ENCODE peak calls at places on chromosomes 2 and 18, in ten cellular contexts. F is tibial artery; K is AG20443; M is HTR-8/SVneo; A is stimulated activated naive CD8-positive, alpha-beta T cell treated with anti-CD3 and anti-CD28 coated beads, Interleukin-15, amount 100 ng/mL, for 72 hours; R is type B pancreatic cell; B is astrocyte of the cerebellum; Z is DMS153; C is chondrocyte; S is CD4-positive, alpha-beta T cell. I is an unnamed sample.

GRCh38 chr2:227366861-227367800 is 12.0 kb downstream of the TM4SF20 start:
- DNase-seq in R (no peak), A (no peak), K (peak), C (no peak), M (no peak), S (no peak), B (peak), Z (no peak), F (no peak), I (no peak)

GRCh38 chr2:181178823-181179412 is 198.5 kb downstream of the UBE2E3 start:
- DNase-seq in K (no peak), Z (no peak), B (no peak), S (peak), A (peak), F (no peak), R (no peak), M (no peak), C (no peak), I (no peak)

GRCh38 chr2:234247453-234248180 is 197.1 kb downstream of the SPP2 start:
- DNase-seq in F (no peak), K (no peak), R (no peak), Z (no peak), M (no peak), B (no peak), A (no peak), S (no peak), C (no peak), I (no peak)

GRCh38 chr18:56083097-56083865 is 495.3 kb upstream of the TCF4 start:
- DNase-seq in F (no peak), K (no peak), R (no peak), M (no peak), A (no peak), B (peak), Z (no peak), S (no peak), C (no peak), I (no peak)

GRCh38 chr2:237998530-237998929 is 31.7 kb downstream of the UBE2F start:
- DNase-seq in A (peak), C (no peak), Z (no peak), B (no peak), R (no peak), K (no peak), S (no peak), M (no peak), F (no peak), I (no peak)

GRCh38 chr2:96970248-96970875 is 16.0 kb downstream of the FAM178B start:
- DNase-seq in S (no peak), F (no peak), K (no peak), B (no peak), A (no peak), C (no peak), M (no peak), R (no peak), Z (no peak), I (no peak)

GRCh38 chr18:21910906-21911305 is 170.3 kb downstream of the MIB1 start:
- DNase-seq in R (no peak), S (no peak), Z (no peak), A (no peak), K (no peak), F (no peak), M (no peak), B (no peak), C (no peak), I (no peak)

GRCh38 chr2:240247241-240247867 is 106.9 kb upstream of the OTOS start:
- DNase-seq in M (no peak), Z (no peak), F (no peak), B (no peak), A (no peak), R (no peak), S (no peak), C (no peak), K (peak), I (no peak)

GRCh38 chr2:147628971-147629421 is 215.8 kb upstream of the ACVR2A start:
- DNase-seq in R (no peak), F (no peak), S (no peak), A (no peak), M (no peak), B (no peak), K (peak), C (no peak), Z (no peak), I (no peak)

GRCh38 chr2:238285653-238286082 is 2.7 kb downstream of the PER2 start:
- DNase-seq in S (no peak), C (no peak), Z (peak), K (peak), R (no peak), F (peak), B (peak), A (no peak), M (no peak), I (peak)

GRCh38 chr2:219331560-219332213 is 857 bp downstream of the RESP18 start:
- DNase-seq in R (peak), A (no peak), M (no peak), C (no peak), Z (no peak), S (no peak), K (peak), B (no peak), F (peak), I (no peak)

GRCh38 chr2:100004959-100005387 is 137.4 kb downstream of the AFF3 start:
- DNase-seq in F (no peak), S (no peak), A (no peak), R (no peak), K (no peak), Z (no peak), C (no peak), M (no peak), B (no peak), I (no peak)

GRCh38 chr2:219309278-219309677 is at the start of gene PTPRN:
- DNase-seq in B (no peak), S (no peak), F (no peak), M (no peak), Z (peak), K (no peak), A (no peak), C (no peak), R (no peak), I (no peak)

GRCh38 chr18:25005602-25006375 is 346.2 kb downstream of the ZNF521 start:
- DNase-seq in Z (no peak), B (no peak), A (no peak), K (peak), M (no peak), F (no peak), S (no peak), R (no peak), C (no peak), I (no peak)

GRCh38 chr2:65281626-65282351 is 54.2 kb downstream of the ACTR2 start:
- DNase-seq in Z (no peak), B (no peak), S (no peak), A (no peak), M (no peak), R (no peak), K (no peak), C (no peak), F (no peak), I (no peak)

GRCh38 chr2:172558372-172558771 is 2.5 kb downstream of the PDK1 start:
- DNase-seq in M (no peak), C (no peak), A (no peak), K (no peak), B (no peak), Z (no peak), R (no peak), F (no peak), S (no peak), I (no peak)